ENCODE peak calls at places on chromosomes 6 and 20, in eight cellular contexts. One of them, this sample, is unnamed.

GRCh38 chr20:5171074-5171789 is 44.4 kb downstream of the CDS2 start:
- DNase-seq in Peyer's patch: no peak
- DNase-seq in GM13976: no peak
- DNase-seq in HFFc6: no peak
- DNase-seq in foreskin fibroblast: no peak
- DNase-seq in uterus: peak
- DNase-seq in PC-3: no peak
- DNase-seq in lower leg skin: no peak
- DNase-seq in this sample: no peak

GRCh38 chr6:12472601-12473038 is 182.5 kb downstream of the EDN1 start:
- DNase-seq in HFFc6: peak
- DNase-seq in Peyer's patch: no peak
- DNase-seq in PC-3: peak
- DNase-seq in foreskin fibroblast: peak
- DNase-seq in uterus: peak
- DNase-seq in lower leg skin: peak
- DNase-seq in GM13976: no peak
- DNase-seq in this sample: no peak

GRCh38 chr20:45095753-45096371 is 5.1 kb downstream of the KCNS1 start:
- DNase-seq in GM13976: peak
- DNase-seq in uterus: peak
- DNase-seq in Peyer's patch: peak
- DNase-seq in HFFc6: peak
- DNase-seq in PC-3: peak
- DNase-seq in foreskin fibroblast: peak
- DNase-seq in lower leg skin: no peak
- DNase-seq in this sample: no peak

GRCh38 chr6:35202066-35202546 is 11.7 kb upstream of the SCUBE3 start:
- DNase-seq in foreskin fibroblast: no peak
- DNase-seq in Peyer's patch: no peak
- DNase-seq in lower leg skin: no peak
- DNase-seq in HFFc6: no peak
- DNase-seq in GM13976: no peak
- DNase-seq in PC-3: peak
- DNase-seq in uterus: no peak
- DNase-seq in this sample: no peak

GRCh38 chr20:46307139-46307998 is 929 bp downstream of the CDH22 start:
- DNase-seq in uterus: peak
- DNase-seq in GM13976: peak
- DNase-seq in lower leg skin: no peak
- DNase-seq in foreskin fibroblast: peak
- DNase-seq in Peyer's patch: peak
- DNase-seq in PC-3: peak
- DNase-seq in HFFc6: peak
- DNase-seq in this sample: no peak

GRCh38 chr6:110814488-110815259 is 595 bp downstream of the CDK19 start:
- DNase-seq in foreskin fibroblast: peak
- DNase-seq in lower leg skin: peak
- DNase-seq in uterus: peak
- DNase-seq in HFFc6: peak
- DNase-seq in GM13976: peak
- DNase-seq in PC-3: peak
- DNase-seq in Peyer's patch: peak
- DNase-seq in this sample: peak

GRCh38 chr6:109428889-109429477 is 11.4 kb downstream of the PPIL6 start:
- DNase-seq in GM13976: no peak
- DNase-seq in Peyer's patch: no peak
- DNase-seq in lower leg skin: no peak
- DNase-seq in uterus: no peak
- DNase-seq in PC-3: peak
- DNase-seq in foreskin fibroblast: peak
- DNase-seq in HFFc6: no peak
- DNase-seq in this sample: no peak

GRCh38 chr20:54058420-54059139 is 11.8 kb downstream of the BCAS1 start:
- DNase-seq in GM13976: no peak
- DNase-seq in uterus: no peak
- DNase-seq in foreskin fibroblast: no peak
- DNase-seq in Peyer's patch: no peak
- DNase-seq in lower leg skin: no peak
- DNase-seq in HFFc6: no peak
- DNase-seq in PC-3: no peak
- DNase-seq in this sample: no peak

DNA sequence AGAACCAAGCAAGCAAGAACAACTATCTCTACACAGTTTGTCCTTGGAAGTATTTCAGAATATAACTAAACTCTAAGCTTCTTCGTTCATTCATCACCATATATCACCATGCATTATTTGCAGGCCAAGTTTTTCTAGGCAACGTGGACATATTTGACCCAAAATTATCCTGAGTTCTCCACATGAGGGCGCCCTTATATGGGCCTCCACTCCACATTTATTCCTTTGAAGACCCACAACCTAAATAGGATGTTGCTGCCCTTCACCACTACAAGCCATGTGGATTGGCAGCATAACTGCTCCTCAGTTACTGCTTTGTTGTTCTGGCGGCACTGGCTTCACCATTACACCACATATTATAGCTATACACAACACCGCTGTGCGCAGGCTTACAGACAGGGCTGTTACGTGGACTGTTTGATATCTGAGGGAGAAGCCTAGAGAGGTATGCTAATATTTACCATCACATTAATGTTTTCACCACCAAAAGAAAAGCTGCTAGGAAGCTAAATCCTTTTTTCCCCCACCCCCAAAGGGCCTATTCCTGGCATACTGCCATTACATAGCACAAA is 411.8 kb downstream of the C6orf118 start:
- DNase-seq in PC-3: peak
- DNase-seq in Peyer's patch: no peak
- DNase-seq in foreskin fibroblast: no peak
- DNase-seq in HFFc6: no peak
- DNase-seq in lower leg skin: no peak
- DNase-seq in uterus: no peak
- DNase-seq in GM13976: no peak
- DNase-seq in this sample: no peak
- TF ChIP-seq CTCF in PC-3: peak
- TF ChIP-seq CTCF in Peyer's patch: no peak
- TF ChIP-seq CTCF in foreskin fibroblast: no peak
- TF ChIP-seq CTCF in HFFc6: no peak
- TF ChIP-seq CTCF in lower leg skin: no peak
- TF ChIP-seq CTCF in uterus: no peak
- TF ChIP-seq CTCF in GM13976: no peak
- TF ChIP-seq CTCF in this sample: peak

GRCh38 chr6:15378272-15378671 is 132.4 kb downstream of the JARID2 start:
- DNase-seq in Peyer's patch: no peak
- DNase-seq in GM13976: no peak
- DNase-seq in lower leg skin: no peak
- DNase-seq in HFFc6: no peak
- DNase-seq in uterus: no peak
- DNase-seq in PC-3: no peak
- DNase-seq in foreskin fibroblast: no peak
- DNase-seq in this sample: no peak
- TF ChIP-seq CTCF in Peyer's patch: no peak
- TF ChIP-seq CTCF in GM13976: no peak
- TF ChIP-seq CTCF in lower leg skin: no peak
- TF ChIP-seq CTCF in HFFc6: no peak
- TF ChIP-seq CTCF in uterus: no peak
- TF ChIP-seq CTCF in PC-3: no peak
- TF ChIP-seq CTCF in foreskin fibroblast: no peak
- TF ChIP-seq CTCF in this sample: no peak

GRCh38 chr6:43772571-43773049 is 2.6 kb downstream of the VEGFA start:
- DNase-seq in Peyer's patch: no peak
- DNase-seq in GM13976: no peak
- DNase-seq in foreskin fibroblast: no peak
- DNase-seq in lower leg skin: peak
- DNase-seq in PC-3: no peak
- DNase-seq in uterus: no peak
- DNase-seq in HFFc6: no peak
- DNase-seq in this sample: no peak
- TF ChIP-seq CTCF in Peyer's patch: no peak
- TF ChIP-seq CTCF in GM13976: no peak
- TF ChIP-seq CTCF in foreskin fibroblast: peak
- TF ChIP-seq CTCF in lower leg skin: no peak
- TF ChIP-seq CTCF in PC-3: no peak
- TF ChIP-seq CTCF in uterus: no peak
- TF ChIP-seq CTCF in HFFc6: no peak
- TF ChIP-seq CTCF in this sample: no peak

GRCh38 chr6:37702314-37702713 is 4.6 kb upstream of the MDGA1 start:
- DNase-seq in foreskin fibroblast: no peak
- DNase-seq in GM13976: no peak
- DNase-seq in lower leg skin: no peak
- DNase-seq in HFFc6: no peak
- DNase-seq in Peyer's patch: no peak
- DNase-seq in uterus: no peak
- DNase-seq in PC-3: no peak
- DNase-seq in this sample: no peak
- TF ChIP-seq CTCF in foreskin fibroblast: no peak
- TF ChIP-seq CTCF in GM13976: no peak
- TF ChIP-seq CTCF in lower leg skin: no peak
- TF ChIP-seq CTCF in HFFc6: peak
- TF ChIP-seq CTCF in Peyer's patch: no peak
- TF ChIP-seq CTCF in uterus: no peak
- TF ChIP-seq CTCF in PC-3: no peak
- TF ChIP-seq CTCF in this sample: peak